ENCODE peak calls at places on chromosomes 6 and 20, in eight cellular contexts. U, D, F, W, S, M, Z and C are unnamed samples.

GRCh38 chr20:36097331-36097730 is 57.2 kb upstream of the EPB41L1 start:
- DNase-seq in U (peak), D (no peak), F (no peak), W (no peak), S (no peak), M (peak), Z (no peak), C (no peak)

GRCh38 chr6:43806041-43806757 is 36.2 kb downstream of the VEGFA start:
- DNase-seq in U (no peak), D (no peak), F (no peak), W (no peak), S (peak), M (peak), Z (no peak), C (peak)

GRCh38 chr6:166446567-166447065 is 63.9 kb upstream of the MPC1 start:
- DNase-seq in U (no peak), D (no peak), F (no peak), W (no peak), S (no peak), M (no peak), Z (no peak), C (no peak)

GRCh38 chr6:121335111-121336008 is 1.1 kb upstream of the TBC1D32 start:
- DNase-seq in U (no peak), D (no peak), F (no peak), W (no peak), S (no peak), M (peak), Z (no peak), C (no peak)

GRCh38 chr20:45857836-45858250 is 429 bp downstream of the ZSWIM3 start:
- DNase-seq in U (no peak), D (no peak), F (peak), W (no peak), S (no peak), M (peak), Z (no peak), C (peak)

GRCh38 chr6:113276631-113277030 is 580.5 kb upstream of the MARCKS start:
- DNase-seq in U (no peak), D (no peak), F (no peak), W (no peak), S (no peak), M (no peak), Z (no peak), C (no peak)

GRCh38 chr20:47032969-47033578 is 138.4 kb downstream of the EYA2 start:
- DNase-seq in U (no peak), D (no peak), F (no peak), W (no peak), S (no peak), M (no peak), Z (no peak), C (peak)

GRCh38 chr6:136225496-136225895 is 24.6 kb downstream of the MTFR2 start:
- DNase-seq in U (no peak), D (no peak), F (no peak), W (no peak), S (no peak), M (peak), Z (no peak), C (no peak)

GRCh38 chr20:45289942-45290676 is 16.5 kb upstream of the RBPJL start:
- DNase-seq in U (no peak), D (no peak), F (no peak), W (no peak), S (no peak), M (no peak), Z (no peak), C (no peak)

GRCh38 chr6:88641178-88641903 is 322.1 kb downstream of the RNGTT start:
- DNase-seq in U (no peak), D (no peak), F (no peak), W (no peak), S (no peak), M (peak), Z (no peak), C (no peak)

GRCh38 chr6:108541843-108542795 is 18.6 kb upstream of the FOXO3 start:
- DNase-seq in U (no peak), D (peak), F (peak), W (no peak), S (peak), M (peak), Z (peak), C (peak)

GRCh38 chr6:71035871-71036270 is 79.0 kb upstream of the B3GAT2 start:
- DNase-seq in U (no peak), D (no peak), F (no peak), W (no peak), S (no peak), M (no peak), Z (no peak), C (no peak)

GRCh38 chr6:120965814-120966213 is 368.5 kb downstream of the TBC1D32 start:
- DNase-seq in U (no peak), D (no peak), F (no peak), W (no peak), S (no peak), M (no peak), Z (no peak), C (no peak)

GRCh38 chr6:41970436-41970846 is 28.8 kb upstream of the CCND3 start:
- DNase-seq in U (no peak), D (no peak), F (no peak), W (no peak), S (no peak), M (peak), Z (peak), C (peak)

GRCh38 chr20:57851786-57852185 is 142.0 kb upstream of the PMEPA1 start:
- DNase-seq in U (no peak), D (no peak), F (no peak), W (no peak), S (no peak), M (no peak), Z (no peak), C (no peak)

GRCh38 chr6:118893095-118893881 is 664 bp upstream of the ASF1A start:
- DNase-seq in U (peak), D (peak), F (peak), W (no peak), S (no peak), M (peak), Z (no peak), C (peak)

GRCh38 chr6:129748901-129749748 is 39.1 kb upstream of the ARHGAP18 start:
- DNase-seq in U (no peak), D (no peak), F (no peak), W (no peak), S (peak), M (peak), Z (no peak), C (no peak)

GRCh38 chr6:123565529-123565928 is 71.2 kb downstream of the TRDN start:
- DNase-seq in U (no peak), D (no peak), F (no peak), W (no peak), S (no peak), M (no peak), Z (no peak), C (no peak)

GRCh38 chr6:225121-225721 is 67.1 kb upstream of the DUSP22 start:
- DNase-seq in U (no peak), D (no peak), F (no peak), W (no peak), S (no peak), M (no peak), Z (no peak), C (peak)

GRCh38 chr6:90139272-90139817 is 157.3 kb downstream of the BACH2 start:
- DNase-seq in U (no peak), D (no peak), F (peak), W (no peak), S (no peak), M (no peak), Z (no peak), C (no peak)

GRCh38 chr6:501891-502601 is 110.5 kb downstream of the IRF4 start:
- DNase-seq in U (no peak), D (no peak), F (no peak), W (no peak), S (no peak), M (no peak), Z (no peak), C (no peak)

GRCh38 chr6:21666788-21667681 is 73.5 kb downstream of the SOX4 start:
- DNase-seq in U (no peak), D (no peak), F (no peak), W (no peak), S (no peak), M (no peak), Z (no peak), C (no peak)

GRCh38 chr20:62860391-62860923 is 1.2 kb downstream of the TCFL5 start:
- DNase-seq in U (no peak), D (peak), F (no peak), W (no peak), S (no peak), M (peak), Z (peak), C (no peak)

GRCh38 chr20:11810316-11811130 is 107.2 kb upstream of the BTBD3 start:
- DNase-seq in U (peak), D (no peak), F (no peak), W (no peak), S (peak), M (peak), Z (no peak), C (no peak)

GRCh38 chr6:158418501-158418900 is 106.2 kb downstream of the TULP4 start:
- DNase-seq in U (no peak), D (no peak), F (no peak), W (no peak), S (no peak), M (peak), Z (no peak), C (no peak)

GRCh38 chr6:153963352-153963751 is 75.7 kb upstream of the OPRM1 start:
- DNase-seq in U (no peak), D (no peak), F (no peak), W (no peak), S (no peak), M (no peak), Z (no peak), C (no peak)

GRCh38 chr6:88262372-88262771 is 96.2 kb upstream of the CNR1 start:
- DNase-seq in U (no peak), D (no peak), F (no peak), W (no peak), S (no peak), M (no peak), Z (no peak), C (no peak)

GRCh38 chr6:56399672-56400263 is 152.4 kb upstream of the COL21A1 start:
- DNase-seq in U (no peak), D (no peak), F (no peak), W (no peak), S (peak), M (no peak), Z (no peak), C (peak)

GRCh38 chr6:157302761-157303160 is 20.6 kb downstream of the TMEM242 start:
- DNase-seq in U (no peak), D (no peak), F (no peak), W (no peak), S (no peak), M (no peak), Z (no peak), C (no peak)

GRCh38 chr20:21504323-21504722 is 9.5 kb downstream of the NKX2-2 start:
- DNase-seq in U (no peak), D (no peak), F (no peak), W (no peak), S (no peak), M (no peak), Z (no peak), C (no peak)

GRCh38 chr20:31666258-31667042 is 28.7 kb downstream of the COX4I2 start:
- DNase-seq in U (no peak), D (no peak), F (no peak), W (no peak), S (no peak), M (no peak), Z (peak), C (peak)

GRCh38 chr20:5171074-5171789 is 44.4 kb downstream of the CDS2 start:
- DNase-seq in U (no peak), D (no peak), F (no peak), W (no peak), S (no peak), M (no peak), Z (no peak), C (no peak)

GRCh38 chr6:133242761-133243590 is 1.8 kb downstream of the EYA4 start:
- DNase-seq in U (no peak), D (peak), F (peak), W (no peak), S (no peak), M (no peak), Z (peak), C (no peak)

GRCh38 chr6:131107166-131107565 is 28.1 kb upstream of the AKAP7 start:
- DNase-seq in U (peak), D (no peak), F (no peak), W (no peak), S (peak), M (peak), Z (no peak), C (no peak)

GRCh38 chr6:107644513-107644912 is 154.6 kb downstream of the SOBP start:
- DNase-seq in U (no peak), D (no peak), F (no peak), W (no peak), S (no peak), M (peak), Z (no peak), C (no peak)

GRCh38 chr20:37378785-37379598 is 33.1 kb downstream of the SRC start:
- DNase-seq in U (no peak), D (no peak), F (no peak), W (no peak), S (peak), M (peak), Z (no peak), C (no peak)